ENCODE peak calls at places on chromosomes 3 and 15, in seven cellular contexts. X is heart right ventricle, K is right cardiac atrium, B is mesendoderm, C is dorsolateral prefrontal cortex, U is left lung, N is HepG2. D is an unnamed sample. For H3K27me3, the result is how much of the 10 kb centered on the place peaks cover.

GRCh38 chr15:35605790-35606189 is 59.8 kb upstream of the DPH6 start:
- DNase-seq in X (no peak), K (no peak), B (no peak), C (no peak), U (no peak), N (no peak), D (no peak)

GRCh38 chr15:89105147-89105546 is 16.9 kb downstream of the ABHD2 start:
- DNase-seq in X (no peak), K (no peak), B (no peak), C (no peak), U (no peak), N (peak), D (no peak)

GRCh38 chr3:172697558-172697957 is 13.3 kb downstream of the NCEH1 start:
- DNase-seq in X (no peak), K (no peak), B (no peak), C (no peak), U (no peak), N (peak), D (no peak)

GRCh38 chr15:81235781-81236507 is 39.3 kb downstream of the IL16 start:
- DNase-seq in X (no peak), K (peak), B (peak), C (peak), U (peak), N (no peak), D (no peak)

GRCh38 chr15:42581272-42581730 is 5.9 kb downstream of the STARD9 start:
- DNase-seq in X (peak), K (peak), B (peak), C (peak), U (peak), N (peak), D (peak)

GRCh38 chr3:60269377-60269776 is 981.9 kb downstream of the FHIT start:
- DNase-seq in X (no peak), K (no peak), B (no peak), C (no peak), U (no peak), N (no peak), D (no peak)

GRCh38 chr3:117954131-117954530 is 1080.5 kb downstream of the IGSF11 start:
- DNase-seq in X (no peak), K (no peak), B (no peak), C (no peak), U (no peak), N (no peak), D (no peak)

GRCh38 chr3:56689303-56689702 is 6.2 kb upstream of the TASOR start:
- DNase-seq in X (no peak), K (no peak), B (no peak), C (no peak), U (no peak), N (peak), D (no peak)

GRCh38 chr3:95312650-95313049 is 1249.8 kb downstream of the NSUN3 start:
- DNase-seq in X (no peak), K (no peak), B (no peak), C (no peak), U (no peak), N (no peak), D (no peak)

GRCh38 chr3:194569252-194569651 is 64.0 kb downstream of the TMEM44 start:
- DNase-seq in X (no peak), K (no peak), B (peak), C (no peak), U (no peak), N (no peak), D (no peak)

GRCh38 chr3:3927965-3928364 is 128.7 kb downstream of the LRRN1 start:
- DNase-seq in X (no peak), K (no peak), B (no peak), C (no peak), U (no peak), N (no peak), D (no peak)

GRCh38 chr3:99808163-99808794 is 9.4 kb upstream of the CMSS1 start:
- DNase-seq in X (no peak), K (no peak), B (peak), C (no peak), U (no peak), N (peak), D (peak)

GRCh38 chr3:184713521-184713920 is 1.7 kb upstream of the MAGEF1 start:
- DNase-seq in X (no peak), K (no peak), B (no peak), C (no peak), U (no peak), N (no peak), D (no peak)

GRCh38 chr3:190589326-190589725 is 75.4 kb downstream of the IL1RAP start:
- DNase-seq in X (no peak), K (no peak), B (no peak), C (no peak), U (no peak), N (no peak), D (no peak)

GRCh38 chr3:100185847-100186246 is 71.5 kb upstream of the FILIP1L start:
- DNase-seq in X (no peak), K (no peak), B (no peak), C (no peak), U (no peak), N (no peak), D (no peak)

GRCh38 chr3:37181766-37182165 is 7.4 kb upstream of the LRRFIP2 start:
- DNase-seq in X (no peak), K (no peak), B (no peak), C (no peak), U (no peak), N (no peak), D (peak)

GRCh38 chr3:73365756-73366397 is 258.9 kb downstream of the PDZRN3 start:
- DNase-seq in X (peak), K (peak), B (no peak), C (peak), U (peak), N (no peak), D (peak)

DNA sequence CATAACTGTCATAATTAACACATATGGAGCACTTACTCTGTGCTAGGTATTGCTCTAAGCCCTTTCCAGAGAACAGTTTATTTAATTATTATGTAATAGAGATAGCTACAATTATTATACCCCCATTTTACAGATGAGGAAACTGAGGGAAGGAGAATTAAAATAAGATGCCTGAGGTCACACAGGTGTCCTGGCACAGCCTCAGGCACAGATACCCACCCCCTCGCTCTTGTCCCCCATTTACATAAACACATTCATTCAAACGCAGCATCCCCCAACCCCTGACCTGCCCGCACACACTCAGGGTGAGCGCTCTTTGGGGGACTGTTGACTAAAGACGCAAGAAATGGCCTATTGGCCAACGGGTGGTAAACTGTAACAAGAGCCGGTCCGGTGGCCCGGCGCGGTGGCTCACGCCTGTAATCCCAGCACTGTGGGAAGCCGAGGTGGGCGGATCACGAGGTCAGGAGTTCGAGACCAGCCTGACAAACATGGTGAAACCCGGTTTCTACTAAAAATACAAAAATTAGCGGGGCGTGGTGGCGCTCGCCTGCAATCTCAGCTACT is 2.1 kb upstream of the ISL2 start:
- DNase-seq in X (no peak), K (no peak), B (no peak), C (no peak), U (no peak), N (no peak), D (no peak)
- H3K27me3 ChIP-seq in X (under half), K (under half), B (under half), C (half or more), U (half or more), N (under half), D (half or more)

DNA sequence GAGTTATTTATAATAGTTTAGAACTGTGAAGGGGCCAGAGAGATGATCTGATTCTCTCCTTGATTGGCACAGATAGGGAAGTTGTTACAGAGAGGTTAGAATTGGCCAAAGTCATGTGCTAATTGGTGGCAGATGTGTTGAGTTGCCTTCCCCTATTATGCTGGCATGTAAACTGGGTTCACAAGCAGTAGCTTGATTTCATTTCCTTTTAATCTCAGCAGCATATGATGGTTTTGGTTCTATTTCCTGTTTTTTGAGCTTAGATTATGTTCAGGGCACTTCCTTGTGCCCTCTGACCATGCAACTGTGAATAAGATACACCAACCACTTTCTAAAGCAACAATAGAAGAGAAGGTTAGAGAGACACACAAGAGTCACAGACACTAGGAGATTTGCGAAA is 16.5 kb downstream of the HPS3 start:
- DNase-seq in X (no peak), K (no peak), B (no peak), C (no peak), U (no peak), N (no peak), D (no peak)
- H3K4me3 ChIP-seq in X (no peak), K (no peak), B (no peak), C (no peak), U (no peak), N (no peak), D (no peak)

DNA sequence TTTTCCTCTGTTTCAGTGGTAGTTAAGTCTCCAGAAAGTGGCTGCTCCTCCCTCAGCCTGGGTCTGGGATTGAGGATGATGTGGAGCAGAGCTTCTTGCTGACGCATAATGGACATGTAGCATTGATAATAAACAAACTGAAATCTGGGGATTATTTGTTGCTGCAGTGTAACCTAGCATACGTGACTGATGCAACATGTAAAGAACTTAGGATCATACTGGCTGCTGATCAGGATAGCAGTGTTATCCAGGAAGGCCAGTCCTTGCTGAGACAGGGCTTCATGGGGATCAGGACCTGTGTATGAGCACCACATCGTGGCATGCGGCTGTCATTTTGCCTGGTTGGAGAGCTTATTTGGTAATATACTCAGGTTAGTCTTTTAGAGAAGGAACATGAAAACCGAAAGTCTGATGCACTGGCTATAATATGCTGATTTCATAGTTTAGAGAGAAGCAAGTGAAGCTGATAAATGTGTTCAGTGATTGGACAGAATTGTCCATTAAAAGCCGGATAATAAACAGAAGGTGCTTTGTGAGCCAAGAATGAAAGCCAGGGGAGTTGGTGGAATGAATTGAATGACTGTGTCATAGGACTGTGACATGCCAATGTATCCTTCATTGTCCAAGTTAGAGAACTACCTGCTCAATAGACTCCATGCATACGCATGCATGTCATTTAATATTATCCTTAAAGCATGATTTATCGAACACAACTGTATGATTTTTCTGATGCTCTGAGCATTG is 4.1 kb downstream of the MINAR1 start:
- DNase-seq in X (no peak), K (no peak), B (no peak), C (no peak), U (no peak), N (no peak), D (no peak)
- H3K27me3 ChIP-seq in X (under half), K (under half), B (under half), C (under half), U (half or more), N (under half), D (half or more)

GRCh38 chr3:30632065-30632464 is 25.7 kb downstream of the TGFBR2 start:
- DNase-seq in X (no peak), K (no peak), B (no peak), C (no peak), U (no peak), N (no peak), D (peak)
- H3K4me3 ChIP-seq in X (no peak), K (no peak), B (no peak), C (no peak), U (no peak), N (no peak), D (no peak)

GRCh38 chr15:52529289-52529929 is 729 bp upstream of the MYO5A start:
- DNase-seq in X (no peak), K (no peak), B (peak), C (peak), U (no peak), N (no peak), D (no peak)
- H3K27me3 ChIP-seq in X (under half), K (under half), B (under half), C (under half), U (under half), N (under half), D (half or more)

GRCh38 chr3:81760215-81760614 is 1.2 kb downstream of the GBE1 start:
- DNase-seq in X (no peak), K (no peak), B (no peak), C (no peak), U (no peak), N (no peak), D (no peak)
- H3K4me3 ChIP-seq in X (peak), K (peak), B (no peak), C (peak), U (peak), N (peak), D (peak)

GRCh38 chr3:126538316-126538715 is 14.4 kb downstream of the CHST13 start:
- DNase-seq in X (no peak), K (no peak), B (no peak), C (peak), U (peak), N (no peak), D (no peak)
- H3K27me3 ChIP-seq in X (under half), K (under half), B (under half), C (under half), U (under half), N (under half), D (under half)

GRCh38 chr3:188432826-188433525 is 279.0 kb downstream of the LPP start:
- DNase-seq in X (no peak), K (no peak), B (no peak), C (no peak), U (no peak), N (no peak), D (peak)

GRCh38 chr3:188431040-188431439 is 277.1 kb downstream of the LPP start:
- DNase-seq in X (no peak), K (no peak), B (no peak), C (no peak), U (no peak), N (no peak), D (no peak)

GRCh38 chr3:188433526-188433855 is 279.5 kb downstream of the LPP start:
- DNase-seq in X (no peak), K (no peak), B (no peak), C (no peak), U (no peak), N (no peak), D (no peak)

GRCh38 chr3:188434594-188434993 is 280.6 kb downstream of the LPP start:
- DNase-seq in X (no peak), K (no peak), B (no peak), C (no peak), U (no peak), N (no peak), D (no peak)

GRCh38 chr3:188431553-188431952 is 277.6 kb downstream of the LPP start:
- DNase-seq in X (no peak), K (no peak), B (no peak), C (no peak), U (no peak), N (no peak), D (peak)
- H3K4me3 ChIP-seq in X (no peak), K (no peak), B (no peak), C (no peak), U (no peak), N (no peak), D (no peak)

GRCh38 chr3:64444619-64445317 is 219.5 kb upstream of the PRICKLE2 start:
- DNase-seq in X (no peak), K (no peak), B (no peak), C (no peak), U (no peak), N (no peak), D (no peak)

GRCh38 chr3:64440498-64440897 is 215.2 kb upstream of the PRICKLE2 start:
- DNase-seq in X (no peak), K (no peak), B (no peak), C (no peak), U (peak), N (no peak), D (peak)

GRCh38 chr3:64438837-64439236 is 213.6 kb upstream of the PRICKLE2 start:
- DNase-seq in X (no peak), K (peak), B (no peak), C (peak), U (no peak), N (no peak), D (no peak)

GRCh38 chr3:64443553-64444331 is 218.5 kb upstream of the PRICKLE2 start:
- DNase-seq in X (peak), K (peak), B (no peak), C (no peak), U (no peak), N (no peak), D (no peak)

GRCh38 chr3:64441861-64442260 is 216.6 kb upstream of the PRICKLE2 start:
- DNase-seq in X (no peak), K (no peak), B (no peak), C (no peak), U (no peak), N (no peak), D (no peak)
- H3K27me3 ChIP-seq in X (under half), K (under half), B (under half), C (under half), U (under half), N (under half), D (under half)

GRCh38 chr3:45031531-45031930 is 5.4 kb downstream of the CLEC3B start:
- DNase-seq in X (no peak), K (no peak), B (peak), C (no peak), U (no peak), N (no peak), D (no peak)

GRCh38 chr3:45032113-45032512 is 6.0 kb downstream of the CLEC3B start:
- DNase-seq in X (no peak), K (no peak), B (no peak), C (no peak), U (no peak), N (no peak), D (no peak)

GRCh38 chr3:45035441-45036301 is 9.6 kb downstream of the CLEC3B start:
- DNase-seq in X (peak), K (peak), B (peak), C (peak), U (peak), N (no peak), D (peak)

GRCh38 chr3:45033799-45034198 is 7.7 kb downstream of the CLEC3B start:
- DNase-seq in X (no peak), K (no peak), B (no peak), C (no peak), U (no peak), N (no peak), D (no peak)

GRCh38 chr3:45034612-45035252 is 8.6 kb downstream of the CLEC3B start:
- DNase-seq in X (peak), K (peak), B (no peak), C (peak), U (peak), N (no peak), D (no peak)
- H3K4me3 ChIP-seq in X (no peak), K (no peak), B (no peak), C (no peak), U (no peak), N (no peak), D (no peak)

D was measured in cardiac muscle cell.